ENCODE peak calls at places on chromosomes 2 and 18, in ten cellular contexts. One of them, this sample, is unnamed.
A peak's percentile ranks its signal among the peaks of the same experiment; 100 is the strongest.

GRCh38 chr18:32261003-32261402 is 71.2 kb downstream of the MEP1B start:
- DNase-seq in testis: no peak
- DNase-seq in brain microvascular endothelial cell: no peak
- DNase-seq in IMR-90: no peak
- DNase-seq in tibial artery: no peak
- DNase-seq in vagina: no peak
- DNase-seq in kidney: no peak
- DNase-seq in fibroblast of lung: no peak
- DNase-seq in CD8-positive, alpha-beta memory T cell: no peak
- DNase-seq in CD4-positive, CD25-positive, alpha-beta regulatory T cell: no peak
- DNase-seq in this sample: no peak

GRCh38 chr2:151775057-151775740 is 40.9 kb upstream of the NEB start:
- DNase-seq in testis: no peak
- DNase-seq in kidney: no peak
- DNase-seq in vagina: no peak
- DNase-seq in fibroblast of lung: peak; percentile 60
- DNase-seq in brain microvascular endothelial cell: peak; percentile 72
- DNase-seq in CD8-positive, alpha-beta memory T cell: no peak
- DNase-seq in IMR-90: peak; percentile 17
- DNase-seq in CD4-positive, CD25-positive, alpha-beta regulatory T cell: no peak
- DNase-seq in tibial artery: no peak
- DNase-seq in this sample: no peak

GRCh38 chr2:239255218-239255617 is 145.6 kb downstream of the HDAC4 start:
- DNase-seq in fibroblast of lung: no peak
- DNase-seq in IMR-90: no peak
- DNase-seq in CD8-positive, alpha-beta memory T cell: no peak
- DNase-seq in CD4-positive, CD25-positive, alpha-beta regulatory T cell: no peak
- DNase-seq in vagina: no peak
- DNase-seq in brain microvascular endothelial cell: no peak
- DNase-seq in tibial artery: no peak
- DNase-seq in testis: no peak
- DNase-seq in kidney: no peak
- DNase-seq in this sample: no peak

GRCh38 chr18:72652990-72653593 is 109.0 kb upstream of the CBLN2 start:
- DNase-seq in CD4-positive, CD25-positive, alpha-beta regulatory T cell: no peak
- DNase-seq in kidney: no peak
- DNase-seq in tibial artery: no peak
- DNase-seq in IMR-90: no peak
- DNase-seq in fibroblast of lung: peak; percentile 10
- DNase-seq in vagina: no peak
- DNase-seq in CD8-positive, alpha-beta memory T cell: no peak
- DNase-seq in brain microvascular endothelial cell: peak; percentile 12
- DNase-seq in testis: peak; percentile 85
- DNase-seq in this sample: no peak

GRCh38 chr2:200308001-200308400 is 1.5 kb downstream of the SPATS2L start:
- DNase-seq in testis: no peak
- DNase-seq in IMR-90: peak; percentile 61
- DNase-seq in fibroblast of lung: peak; percentile 49
- DNase-seq in brain microvascular endothelial cell: no peak
- DNase-seq in vagina: no peak
- DNase-seq in kidney: no peak
- DNase-seq in tibial artery: no peak
- DNase-seq in CD4-positive, CD25-positive, alpha-beta regulatory T cell: no peak
- DNase-seq in CD8-positive, alpha-beta memory T cell: no peak
- DNase-seq in this sample: no peak

GRCh38 chr2:20997953-20998722 is 45.7 kb downstream of the APOB start:
- DNase-seq in CD4-positive, CD25-positive, alpha-beta regulatory T cell: no peak
- DNase-seq in vagina: no peak
- DNase-seq in fibroblast of lung: no peak
- DNase-seq in CD8-positive, alpha-beta memory T cell: no peak
- DNase-seq in IMR-90: no peak
- DNase-seq in testis: no peak
- DNase-seq in brain microvascular endothelial cell: no peak
- DNase-seq in tibial artery: no peak
- DNase-seq in kidney: no peak
- DNase-seq in this sample: no peak

GRCh38 chr18:73933666-73934065 is 214.0 kb downstream of the FBXO15 start:
- DNase-seq in fibroblast of lung: no peak
- DNase-seq in CD4-positive, CD25-positive, alpha-beta regulatory T cell: no peak
- DNase-seq in vagina: no peak
- DNase-seq in tibial artery: no peak
- DNase-seq in kidney: no peak
- DNase-seq in CD8-positive, alpha-beta memory T cell: no peak
- DNase-seq in IMR-90: no peak
- DNase-seq in testis: no peak
- DNase-seq in brain microvascular endothelial cell: no peak
- DNase-seq in this sample: no peak

GRCh38 chr2:24317491-24317920 is 42.8 kb downstream of the ITSN2 start:
- DNase-seq in fibroblast of lung: no peak
- DNase-seq in testis: peak; percentile 50
- DNase-seq in vagina: no peak
- DNase-seq in brain microvascular endothelial cell: no peak
- DNase-seq in CD8-positive, alpha-beta memory T cell: no peak
- DNase-seq in IMR-90: peak; percentile 5
- DNase-seq in kidney: no peak
- DNase-seq in CD4-positive, CD25-positive, alpha-beta regulatory T cell: no peak
- DNase-seq in tibial artery: no peak
- DNase-seq in this sample: no peak

DNA sequence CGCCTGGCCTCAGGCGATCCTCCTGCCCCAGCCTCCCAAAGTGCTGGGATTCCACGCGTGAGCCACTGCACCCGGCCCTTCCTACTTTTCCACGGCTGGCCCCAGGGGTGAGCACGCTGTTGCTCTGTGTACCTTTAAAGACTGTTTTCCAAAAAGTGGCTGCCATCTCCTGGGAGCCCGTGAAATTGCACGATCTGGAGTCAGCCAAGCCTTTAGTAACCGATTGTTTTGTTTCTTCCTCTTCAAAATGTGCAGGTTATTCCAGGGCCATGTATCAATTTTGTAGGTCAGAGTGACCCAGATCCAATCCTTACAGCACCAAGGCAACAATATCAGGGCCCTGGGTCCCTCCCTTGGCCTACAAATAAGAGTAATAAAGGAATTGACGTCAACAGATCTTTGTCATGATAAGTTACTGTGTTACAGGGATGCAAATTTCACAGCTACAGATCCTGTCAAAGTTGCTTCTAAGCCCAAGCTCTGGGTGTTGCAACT is 135.6 kb upstream of the ZNF236 start:
- DNase-seq in CD4-positive, CD25-positive, alpha-beta regulatory T cell: no peak
- DNase-seq in fibroblast of lung: peak; percentile 72
- DNase-seq in tibial artery: peak; percentile 76
- DNase-seq in CD8-positive, alpha-beta memory T cell: peak; percentile 13
- DNase-seq in IMR-90: peak; percentile 57
- DNase-seq in kidney: no peak
- DNase-seq in vagina: no peak
- DNase-seq in testis: peak; percentile 82
- DNase-seq in brain microvascular endothelial cell: peak; percentile 59
- DNase-seq in this sample: peak; percentile 85
- H3K27ac ChIP-seq in CD4-positive, CD25-positive, alpha-beta regulatory T cell: no peak overlapping the region
- H3K27ac ChIP-seq in fibroblast of lung: no peak overlapping the region
- H3K27ac ChIP-seq in tibial artery: no peak overlapping the region
- H3K27ac ChIP-seq in CD8-positive, alpha-beta memory T cell: no peak overlapping the region
- H3K27ac ChIP-seq in IMR-90: no peak overlapping the region
- H3K27ac ChIP-seq in kidney: peak overlapping the region; percentile 19
- H3K27ac ChIP-seq in vagina: peak overlapping the region; percentile 88
- H3K27ac ChIP-seq in testis: peak overlapping the region; percentile 79
- H3K27ac ChIP-seq in brain microvascular endothelial cell: no peak overlapping the region
- H3K27ac ChIP-seq in this sample: no peak overlapping the region

DNA sequence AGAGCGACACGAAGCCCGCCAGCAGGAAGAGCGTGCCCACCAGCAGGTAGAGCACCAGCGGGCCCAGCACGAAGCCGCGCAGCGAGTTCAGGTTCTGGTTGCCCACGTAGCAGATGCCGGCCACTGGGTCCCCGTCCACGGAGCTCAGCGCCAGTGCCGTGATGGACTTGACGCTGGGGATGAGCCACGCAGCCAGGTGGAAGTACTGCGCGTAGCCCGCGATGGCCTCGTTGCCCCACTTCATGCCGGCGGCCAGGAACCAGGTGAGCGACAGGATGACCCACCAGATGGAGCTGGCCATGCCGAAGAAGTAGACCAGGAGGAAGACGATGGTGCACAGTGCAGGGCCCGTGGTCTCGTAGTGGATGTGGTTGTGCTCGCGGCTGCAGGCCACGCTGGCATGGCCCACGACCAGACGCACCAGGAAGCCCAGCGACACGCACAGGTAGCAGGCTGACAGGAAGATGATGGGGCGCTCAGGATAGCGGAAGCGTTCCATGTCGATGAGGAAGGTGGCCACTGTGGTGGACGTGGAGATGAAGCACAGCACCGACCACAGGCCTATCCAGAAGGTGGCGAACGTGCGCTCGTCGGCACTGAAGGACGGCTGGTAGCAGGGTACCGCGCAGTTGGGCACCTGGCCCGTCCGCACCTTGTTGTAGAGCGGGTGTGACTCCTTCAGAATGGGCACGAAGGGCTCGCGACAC is 2.1 kb downstream of the FZD5 start:
- DNase-seq in brain microvascular endothelial cell: no peak
- DNase-seq in fibroblast of lung: peak; percentile 33
- DNase-seq in CD8-positive, alpha-beta memory T cell: no peak
- DNase-seq in CD4-positive, CD25-positive, alpha-beta regulatory T cell: no peak
- DNase-seq in tibial artery: peak; percentile 68
- DNase-seq in testis: peak; percentile 29
- DNase-seq in IMR-90: no peak
- DNase-seq in vagina: no peak
- DNase-seq in kidney: peak; percentile 79
- DNase-seq in this sample: peak; percentile 81
- H3K4me3 ChIP-seq in brain microvascular endothelial cell: peak overlapping the region; percentile 62
- H3K4me3 ChIP-seq in fibroblast of lung: no peak overlapping the region
- H3K4me3 ChIP-seq in CD8-positive, alpha-beta memory T cell: peak overlapping the region; percentile 74
- H3K4me3 ChIP-seq in CD4-positive, CD25-positive, alpha-beta regulatory T cell: no peak overlapping the region
- H3K4me3 ChIP-seq in tibial artery: peak overlapping the region; percentile 80
- H3K4me3 ChIP-seq in testis: peak overlapping the region; percentile 66
- H3K4me3 ChIP-seq in IMR-90: no peak overlapping the region
- H3K4me3 ChIP-seq in vagina: peak overlapping the region; percentile 88
- H3K4me3 ChIP-seq in kidney: peak overlapping the region; percentile 13
- H3K4me3 ChIP-seq in this sample: no peak overlapping the region

GRCh38 chr2:216194561-216194960 is 85.4 kb downstream of the XRCC5 start:
- DNase-seq in vagina: no peak
- DNase-seq in kidney: no peak
- DNase-seq in tibial artery: no peak
- DNase-seq in testis: no peak
- DNase-seq in IMR-90: no peak
- DNase-seq in fibroblast of lung: no peak
- DNase-seq in CD8-positive, alpha-beta memory T cell: no peak
- DNase-seq in brain microvascular endothelial cell: no peak
- DNase-seq in CD4-positive, CD25-positive, alpha-beta regulatory T cell: no peak
- DNase-seq in this sample: no peak

GRCh38 chr2:216195565-216195978 is 86.4 kb downstream of the XRCC5 start:
- DNase-seq in CD4-positive, CD25-positive, alpha-beta regulatory T cell: no peak
- DNase-seq in tibial artery: no peak
- DNase-seq in testis: no peak
- DNase-seq in CD8-positive, alpha-beta memory T cell: no peak
- DNase-seq in fibroblast of lung: peak; percentile 93
- DNase-seq in vagina: no peak
- DNase-seq in brain microvascular endothelial cell: peak; percentile 67
- DNase-seq in IMR-90: peak; percentile 94
- DNase-seq in kidney: no peak
- DNase-seq in this sample: no peak

GRCh38 chr2:216192181-216192580 is 83.0 kb downstream of the XRCC5 start:
- DNase-seq in fibroblast of lung: no peak
- DNase-seq in IMR-90: no peak
- DNase-seq in tibial artery: no peak
- DNase-seq in CD4-positive, CD25-positive, alpha-beta regulatory T cell: no peak
- DNase-seq in brain microvascular endothelial cell: no peak
- DNase-seq in testis: no peak
- DNase-seq in kidney: no peak
- DNase-seq in vagina: no peak
- DNase-seq in CD8-positive, alpha-beta memory T cell: no peak
- DNase-seq in this sample: no peak

GRCh38 chr2:216192931-216193330 is 83.8 kb downstream of the XRCC5 start:
- DNase-seq in brain microvascular endothelial cell: no peak
- DNase-seq in CD8-positive, alpha-beta memory T cell: no peak
- DNase-seq in vagina: no peak
- DNase-seq in IMR-90: no peak
- DNase-seq in tibial artery: no peak
- DNase-seq in CD4-positive, CD25-positive, alpha-beta regulatory T cell: no peak
- DNase-seq in kidney: no peak
- DNase-seq in fibroblast of lung: no peak
- DNase-seq in testis: no peak
- DNase-seq in this sample: no peak

DNA sequence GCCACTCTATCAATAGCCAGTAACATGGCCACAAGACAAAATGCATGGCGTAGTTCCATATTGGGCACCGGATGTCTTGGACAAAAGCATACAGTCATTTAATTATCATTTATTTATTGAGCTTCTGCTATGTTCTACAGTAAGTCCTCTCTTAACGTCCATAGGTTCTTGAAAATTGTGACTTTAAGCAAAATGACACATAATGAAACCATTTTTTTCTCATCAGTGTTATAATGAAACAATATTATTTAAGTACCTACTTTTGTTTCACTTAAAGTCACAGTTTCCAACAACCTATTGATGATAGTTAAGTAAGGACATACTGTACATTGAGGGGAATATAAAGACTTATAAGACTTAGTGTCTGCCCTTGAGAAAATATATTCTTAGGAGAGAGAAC is 84.9 kb downstream of the XRCC5 start:
- DNase-seq in IMR-90: no peak
- DNase-seq in kidney: no peak
- DNase-seq in CD4-positive, CD25-positive, alpha-beta regulatory T cell: no peak
- DNase-seq in tibial artery: no peak
- DNase-seq in vagina: no peak
- DNase-seq in testis: no peak
- DNase-seq in brain microvascular endothelial cell: no peak
- DNase-seq in fibroblast of lung: no peak
- DNase-seq in CD8-positive, alpha-beta memory T cell: no peak
- DNase-seq in this sample: no peak
- H3K36me3 ChIP-seq in IMR-90: peaks cover 18% of the 10 kb centered on the region
- H3K36me3 ChIP-seq in kidney: peaks cover 15% of the 10 kb centered on the region
- H3K36me3 ChIP-seq in CD4-positive, CD25-positive, alpha-beta regulatory T cell: peaks cover 84% of the 10 kb centered on the region
- H3K36me3 ChIP-seq in tibial artery: peaks cover 70% of the 10 kb centered on the region
- H3K36me3 ChIP-seq in vagina: peaks cover 60% of the 10 kb centered on the region
- H3K36me3 ChIP-seq in testis: no peaks in the 10 kb centered on the region
- H3K36me3 ChIP-seq in brain microvascular endothelial cell: peaks cover 30% of the 10 kb centered on the region
- H3K36me3 ChIP-seq in fibroblast of lung: no peaks in the 10 kb centered on the region
- H3K36me3 ChIP-seq in CD8-positive, alpha-beta memory T cell: peaks cover 49% of the 10 kb centered on the region
- H3K36me3 ChIP-seq in this sample: peaks cover 8% of the 10 kb centered on the region

GRCh38 chr18:76457475-76457874 is 37.6 kb downstream of the ZNF516 start:
- DNase-seq in fibroblast of lung: peak; percentile 76
- DNase-seq in testis: peak; percentile 16
- DNase-seq in CD4-positive, CD25-positive, alpha-beta regulatory T cell: no peak
- DNase-seq in tibial artery: peak; percentile 45
- DNase-seq in CD8-positive, alpha-beta memory T cell: no peak
- DNase-seq in kidney: no peak
- DNase-seq in brain microvascular endothelial cell: no peak
- DNase-seq in vagina: no peak
- DNase-seq in IMR-90: peak; percentile 30
- DNase-seq in this sample: no peak

GRCh38 chr18:76456823-76457222 is 38.2 kb downstream of the ZNF516 start:
- DNase-seq in tibial artery: no peak
- DNase-seq in CD8-positive, alpha-beta memory T cell: no peak
- DNase-seq in testis: no peak
- DNase-seq in vagina: no peak
- DNase-seq in kidney: no peak
- DNase-seq in brain microvascular endothelial cell: no peak
- DNase-seq in fibroblast of lung: peak; percentile 63
- DNase-seq in CD4-positive, CD25-positive, alpha-beta regulatory T cell: no peak
- DNase-seq in IMR-90: no peak
- DNase-seq in this sample: no peak

GRCh38 chr18:76455015-76455676 is 39.9 kb downstream of the ZNF516 start:
- DNase-seq in fibroblast of lung: no peak
- DNase-seq in brain microvascular endothelial cell: no peak
- DNase-seq in IMR-90: no peak
- DNase-seq in kidney: no peak
- DNase-seq in CD4-positive, CD25-positive, alpha-beta regulatory T cell: no peak
- DNase-seq in tibial artery: peak; percentile 46
- DNase-seq in testis: peak; percentile 14
- DNase-seq in vagina: peak; percentile 58
- DNase-seq in CD8-positive, alpha-beta memory T cell: no peak
- DNase-seq in this sample: no peak

GRCh38 chr18:76454429-76454828 is 40.6 kb downstream of the ZNF516 start:
- DNase-seq in CD8-positive, alpha-beta memory T cell: no peak
- DNase-seq in IMR-90: peak; percentile 77
- DNase-seq in testis: no peak
- DNase-seq in kidney: no peak
- DNase-seq in tibial artery: no peak
- DNase-seq in vagina: no peak
- DNase-seq in CD4-positive, CD25-positive, alpha-beta regulatory T cell: no peak
- DNase-seq in brain microvascular endothelial cell: no peak
- DNase-seq in fibroblast of lung: peak; percentile 35
- DNase-seq in this sample: no peak

GRCh38 chr18:76456018-76456750 is 38.9 kb downstream of the ZNF516 start:
- DNase-seq in CD4-positive, CD25-positive, alpha-beta regulatory T cell: no peak
- DNase-seq in fibroblast of lung: peak; percentile 50
- DNase-seq in CD8-positive, alpha-beta memory T cell: no peak
- DNase-seq in brain microvascular endothelial cell: no peak
- DNase-seq in testis: peak; percentile 15
- DNase-seq in vagina: peak; percentile 31
- DNase-seq in tibial artery: peak; percentile 40
- DNase-seq in kidney: no peak
- DNase-seq in IMR-90: no peak
- DNase-seq in this sample: peak; percentile 23
- H3K27ac ChIP-seq in CD4-positive, CD25-positive, alpha-beta regulatory T cell: no peak overlapping the region
- H3K27ac ChIP-seq in fibroblast of lung: no peak overlapping the region
- H3K27ac ChIP-seq in CD8-positive, alpha-beta memory T cell: no peak overlapping the region
- H3K27ac ChIP-seq in brain microvascular endothelial cell: no peak overlapping the region
- H3K27ac ChIP-seq in testis: peak overlapping the region; percentile 94
- H3K27ac ChIP-seq in vagina: peak overlapping the region; percentile 41
- H3K27ac ChIP-seq in tibial artery: no peak overlapping the region
- H3K27ac ChIP-seq in kidney: no peak overlapping the region
- H3K27ac ChIP-seq in IMR-90: no peak overlapping the region
- H3K27ac ChIP-seq in this sample: no peak overlapping the region

This sample was measured in aorta.